ENCODE peak calls at places on chromosomes 2 and 18, in five cellular contexts. S is renal cortical epithelial cell; Q is activated CD8-positive, alpha-beta memory T cell treated with anti-CD3 and anti-CD28 coated beads for 48 hours; Y is mesendoderm; D is astrocyte of the cerebellum. J is an unnamed sample.

GRCh38 chr2:88874063-88874657 is 182.7 kb downstream of the RPIA start:
- DNase-seq in S (peak), Q (peak), Y (peak), D (peak), J (no peak)

GRCh38 chr18:23529597-23529996 is 26.3 kb downstream of the RMC1 start:
- DNase-seq in S (peak), Q (no peak), Y (peak), D (no peak), J (no peak)

GRCh38 chr2:7034313-7034712 is 117.1 kb downstream of the RNF144A start:
- DNase-seq in S (no peak), Q (no peak), Y (peak), D (no peak), J (no peak)

GRCh38 chr2:110166246-110166645 is 38.6 kb downstream of the NPHP1 start:
- DNase-seq in S (no peak), Q (no peak), Y (no peak), D (no peak), J (no peak)

GRCh38 chr2:12636837-12637581 is 79.7 kb upstream of the TRIB2 start:
- DNase-seq in S (peak), Q (no peak), Y (no peak), D (no peak), J (no peak)

GRCh38 chr2:150978053-150978452 is 283.6 kb downstream of the RBM43 start:
- DNase-seq in S (no peak), Q (no peak), Y (peak), D (peak), J (no peak)

GRCh38 chr2:224584111-224584764 is 925 bp downstream of the CUL3 start:
- DNase-seq in S (no peak), Q (peak), Y (peak), D (no peak), J (no peak)

GRCh38 chr2:174325932-174326879 is 8.5 kb upstream of the SP9 start:
- DNase-seq in S (no peak), Q (no peak), Y (peak), D (no peak), J (peak)

GRCh38 chr2:230661072-230661957 is 51.3 kb upstream of the CAB39 start:
- DNase-seq in S (no peak), Q (no peak), Y (no peak), D (no peak), J (no peak)

GRCh38 chr2:60661073-60661738 is 94.9 kb upstream of the PAPOLG start:
- DNase-seq in S (no peak), Q (no peak), Y (no peak), D (no peak), J (no peak)

GRCh38 chr2:144572977-144573376 is 53.1 kb upstream of the ZEB2 start:
- DNase-seq in S (no peak), Q (no peak), Y (no peak), D (no peak), J (peak)

GRCh38 chr2:33107690-33108482 is 161.1 kb downstream of the LTBP1 start:
- DNase-seq in S (no peak), Q (no peak), Y (no peak), D (no peak), J (no peak)

GRCh38 chr18:21820035-21820810 is 79.6 kb downstream of the MIB1 start:
- DNase-seq in S (peak), Q (no peak), Y (peak), D (peak), J (peak)

GRCh38 chr2:58054264-58054663 is 7.7 kb downstream of the VRK2 start:
- DNase-seq in S (peak), Q (no peak), Y (no peak), D (no peak), J (no peak)

GRCh38 chr2:204539010-204539385 is 6.3 kb upstream of the PARD3B start:
- DNase-seq in S (no peak), Q (no peak), Y (no peak), D (no peak), J (no peak)

GRCh38 chr18:27121108-27121507 is 64.0 kb downstream of the CHST9 start:
- DNase-seq in S (peak), Q (no peak), Y (peak), D (no peak), J (no peak)

GRCh38 chr2:176643711-176644110 is 374.5 kb downstream of the MTX2 start:
- DNase-seq in S (no peak), Q (no peak), Y (peak), D (no peak), J (no peak)

GRCh38 chr2:63192169-63192888 is 141.7 kb downstream of the OTX1 start:
- DNase-seq in S (no peak), Q (no peak), Y (peak), D (no peak), J (no peak)

GRCh38 chr2:214019229-214019972 is 391.5 kb upstream of the VWC2L start:
- DNase-seq in S (peak), Q (no peak), Y (no peak), D (peak), J (no peak)

GRCh38 chr18:24053211-24053610 is 38.7 kb downstream of the TTC39C start:
- DNase-seq in S (no peak), Q (no peak), Y (no peak), D (no peak), J (no peak)

GRCh38 chr2:69482471-69482870 is 45.2 kb upstream of the NFU1 start:
- DNase-seq in S (peak), Q (no peak), Y (no peak), D (no peak), J (no peak)

GRCh38 chr2:68907923-68908253 is 36.7 kb upstream of the BMP10 start:
- DNase-seq in S (no peak), Q (no peak), Y (no peak), D (no peak), J (no peak)

GRCh38 chr2:197704434-197705142 is 581 bp upstream of the MARS2 start:
- DNase-seq in S (no peak), Q (no peak), Y (no peak), D (no peak), J (no peak)

GRCh38 chr18:45688834-45689233 is 35.1 kb upstream of the SLC14A1 start:
- DNase-seq in S (no peak), Q (no peak), Y (no peak), D (no peak), J (peak)

GRCh38 chr2:24871852-24872323 is 48.1 kb downstream of the ADCY3 start:
- DNase-seq in S (peak), Q (no peak), Y (peak), D (no peak), J (no peak)

GRCh38 chr2:176763871-176764404 is 448.7 kb upstream of the HNRNPA3 start:
- DNase-seq in S (no peak), Q (no peak), Y (peak), D (no peak), J (peak)

GRCh38 chr2:121999273-121999672 is 243.8 kb downstream of the TSN start:
- DNase-seq in S (no peak), Q (no peak), Y (peak), D (peak), J (no peak)

GRCh38 chr2:182666674-182667320 is 49.3 kb upstream of the DNAJC10 start:
- DNase-seq in S (peak), Q (no peak), Y (peak), D (no peak), J (peak)

GRCh38 chr2:27298391-27299080 is 9.7 kb downstream of the UCN start:
- DNase-seq in S (no peak), Q (no peak), Y (no peak), D (no peak), J (no peak)

GRCh38 chr18:60404686-60405085 is 32.1 kb upstream of the MC4R start:
- DNase-seq in S (no peak), Q (no peak), Y (no peak), D (no peak), J (no peak)

GRCh38 chr2:241843321-241844065 is 15.2 kb downstream of the PDCD1 start:
- DNase-seq in S (no peak), Q (no peak), Y (no peak), D (no peak), J (no peak)

GRCh38 chr2:163471947-163472346 is 263.9 kb downstream of the FIGN start:
- DNase-seq in S (peak), Q (no peak), Y (peak), D (peak), J (no peak)

GRCh38 chr2:157336137-157336721 is 10.6 kb upstream of the ERMN start:
- DNase-seq in S (no peak), Q (peak), Y (peak), D (peak), J (peak)

GRCh38 chr2:120947327-120947726 is 211.7 kb downstream of the GLI2 start:
- DNase-seq in S (no peak), Q (no peak), Y (no peak), D (no peak), J (no peak)

GRCh38 chr2:127759931-127760330 is 51.0 kb downstream of the WDR33 start:
- DNase-seq in S (no peak), Q (no peak), Y (no peak), D (no peak), J (no peak)

GRCh38 chr18:52465391-52465790 is 125.4 kb downstream of the DCC start:
- DNase-seq in S (no peak), Q (no peak), Y (peak), D (no peak), J (no peak)

J was measured in GM20000.